ENCODE peak calls at places on chromosomes 11 and 22, in eight cellular contexts. W is T-helper 9 cell, D is hepatocyte, J is SK-MEL-5, L is KBM-7, S is brain microvascular endothelial cell, G is BJ, C is activated T-cell treated with anti-CD3 and anti-CD28 coated beads for 1 hour. B is an unnamed sample.

GRCh38 chr11:129457321-129457720 is 81.7 kb downstream of the BARX2 start:
- DNase-seq in W (no peak), D (peak), J (no peak), L (no peak), S (no peak), G (no peak), C (no peak), B (no peak)

GRCh38 chr22:36391648-36392047 is 3.9 kb upstream of the MYH9 start:
- DNase-seq in W (no peak), D (no peak), J (no peak), L (no peak), S (no peak), G (no peak), C (no peak), B (no peak)

GRCh38 chr11:33454264-33454663 is 197.1 kb downstream of the HIPK3 start:
- DNase-seq in W (no peak), D (no peak), J (no peak), L (no peak), S (no peak), G (no peak), C (no peak), B (no peak)

GRCh38 chr22:35892192-35892591 is 136.4 kb downstream of the RBFOX2 start:
- DNase-seq in W (no peak), D (no peak), J (no peak), L (no peak), S (peak), G (no peak), C (no peak), B (no peak)

GRCh38 chr22:49964136-49964492 is 3.5 kb downstream of the PIM3 start:
- DNase-seq in W (peak), D (no peak), J (no peak), L (no peak), S (no peak), G (no peak), C (no peak), B (no peak)

GRCh38 chr11:72336163-72336562 is 92.2 kb upstream of the PHOX2A start:
- DNase-seq in W (no peak), D (no peak), J (no peak), L (no peak), S (no peak), G (no peak), C (no peak), B (no peak)

GRCh38 chr11:104968856-104969776 is 742 bp upstream of the CASP4 start:
- DNase-seq in W (no peak), D (peak), J (no peak), L (no peak), S (peak), G (no peak), C (no peak), B (no peak)

GRCh38 chr22:49664371-49664881 is 163.2 kb downstream of the BRD1 start:
- DNase-seq in W (no peak), D (no peak), J (no peak), L (no peak), S (no peak), G (no peak), C (no peak), B (no peak)

GRCh38 chr11:128492461-128492860 is 94.9 kb downstream of the ETS1 start:
- DNase-seq in W (no peak), D (no peak), J (no peak), L (no peak), S (no peak), G (no peak), C (no peak), B (no peak)

GRCh38 chr11:76843916-76844315 is 16.8 kb upstream of the ACER3 start:
- DNase-seq in W (no peak), D (no peak), J (no peak), L (no peak), S (no peak), G (no peak), C (no peak), B (no peak)

GRCh38 chr11:93002380-93002779 is 32.9 kb downstream of the MTNR1B start:
- DNase-seq in W (no peak), D (no peak), J (no peak), L (no peak), S (no peak), G (no peak), C (no peak), B (no peak)

GRCh38 chr11:61972796-61973602 is 5.6 kb upstream of the FTH1 start:
- DNase-seq in W (no peak), D (peak), J (peak), L (no peak), S (no peak), G (peak), C (no peak), B (no peak)